ENCODE peak calls at places on chromosomes 5 and 9, in five cellular contexts. Y, Q, M, O and N are unnamed samples.

GRCh38 chr5:170112876-170113516 is 7.3 kb downstream of the FOXI1 start:
- DNase-seq in Q (no peak), Y (no peak), O (no peak), M (no peak), N (no peak)

GRCh38 chr5:139747583-139748504 is 47.8 kb upstream of the PSD2 start:
- DNase-seq in Q (peak), O (no peak), M (peak), Y (peak), N (peak)

GRCh38 chr9:113589890-113590289 is 126.4 kb downstream of the RGS3 start:
- DNase-seq in O (no peak), M (peak), Y (peak), Q (no peak), N (no peak)

GRCh38 chr5:171945066-171945465 is 61.4 kb downstream of the FBXW11 start:
- DNase-seq in M (peak), Q (no peak), Y (no peak), O (no peak), N (no peak)

GRCh38 chr5:97544279-97545077 is 361.4 kb upstream of the RIOK2 start:
- DNase-seq in M (peak), O (no peak), Y (no peak), Q (no peak), N (no peak)

GRCh38 chr5:121199238-121199999 is 652.3 kb upstream of the FTMT start:
- DNase-seq in Y (peak), Q (no peak), O (no peak), M (peak), N (no peak)

GRCh38 chr5:77955577-77955976 is 179.4 kb upstream of the TBCA start:
- DNase-seq in Y (no peak), Q (no peak), M (no peak), O (no peak), N (no peak)

GRCh38 chr9:27421567-27421966 is 102.5 kb upstream of the IFNK start:
- DNase-seq in M (no peak), Y (no peak), Q (no peak), O (no peak), N (no peak)

GRCh38 chr9:136608331-136609159 is 54.2 kb upstream of the EGFL7 start:
- DNase-seq in Y (no peak), M (no peak), O (no peak), Q (no peak), N (no peak)

GRCh38 chr9:136997830-136998234 is 1.5 kb upstream of the CLIC3 start:
- DNase-seq in O (no peak), Q (no peak), M (no peak), Y (no peak), N (no peak)

GRCh38 chr5:36660397-36661049 is 54.1 kb downstream of the SLC1A3 start:
- DNase-seq in Q (no peak), M (no peak), O (no peak), Y (no peak), N (no peak)

GRCh38 chr9:38288502-38288901 is 104.0 kb upstream of the ALDH1B1 start:
- DNase-seq in O (no peak), Q (no peak), M (no peak), Y (no peak), N (no peak)

GRCh38 chr9:35996358-35996970 is 38.5 kb upstream of the OR2S2 start:
- DNase-seq in Q (no peak), Y (no peak), O (peak), M (peak), N (peak)

GRCh38 chr5:149605998-149606721 is 24.9 kb downstream of the ARHGEF37 start:
- DNase-seq in M (peak), Y (no peak), Q (no peak), O (peak), N (no peak)

GRCh38 chr5:40798012-40798855 is at the start of gene PRKAA1:
- DNase-seq in Q (peak), Y (peak), M (peak), O (peak), N (peak)

GRCh38 chr9:104961701-104962359 is 33.9 kb upstream of the ABCA1 start:
- DNase-seq in M (peak), Q (no peak), O (no peak), Y (no peak), N (no peak)

GRCh38 chr9:9556865-9557803 is 1055.7 kb downstream of the PTPRD start:
- DNase-seq in O (no peak), Q (no peak), M (no peak), Y (no peak), N (no peak)

GRCh38 chr5:116343961-116344360 is 230.7 kb downstream of the SEMA6A start:
- DNase-seq in Y (no peak), O (no peak), Q (no peak), M (no peak), N (no peak)

GRCh38 chr5:10018670-10019069 is 231.0 kb downstream of the ATPSCKMT start:
- DNase-seq in M (peak), Q (no peak), Y (no peak), O (no peak), N (no peak)

GRCh38 chr9:35029852-35030251 is 40.3 kb downstream of the DNAJB5 start:
- DNase-seq in M (no peak), Y (no peak), O (no peak), Q (no peak), N (no peak)

GRCh38 chr5:142576804-142577203 is 109.1 kb downstream of the FGF1 start:
- DNase-seq in Y (no peak), M (no peak), Q (no peak), O (no peak), N (no peak)

GRCh38 chr5:32074401-32074800 is 99.7 kb downstream of the GOLPH3 start:
- DNase-seq in M (no peak), O (no peak), Q (no peak), Y (no peak), N (no peak)

GRCh38 chr9:19358691-19359090 is 21.3 kb downstream of the RPS6 start:
- DNase-seq in Q (no peak), M (peak), O (no peak), Y (no peak), N (no peak)

GRCh38 chr5:14842117-14842516 is 29.5 kb downstream of the ANKH start:
- DNase-seq in O (no peak), Y (peak), M (no peak), Q (no peak), N (no peak)

GRCh38 chr5:2522372-2522771 is 229.1 kb downstream of the IRX2 start:
- DNase-seq in Q (no peak), Y (no peak), O (no peak), M (no peak), N (no peak)

GRCh38 chr5:150609843-150610584 is 30.4 kb upstream of the SYNPO start:
- DNase-seq in M (no peak), Q (no peak), Y (no peak), O (no peak), N (no peak)

GRCh38 chr9:96087669-96088299 is 212.3 kb downstream of the ERCC6L2 start:
- DNase-seq in M (no peak), O (no peak), Q (no peak), Y (no peak), N (no peak)

GRCh38 chr9:72904267-72905093 is 48.4 kb downstream of the ALDH1A1 start:
- DNase-seq in Y (no peak), Q (no peak), M (no peak), O (no peak), N (no peak)